ENCODE peak calls at places on chromosomes 12 and 14, in seven cellular contexts. One of them, this sample, is unnamed.

GRCh38 chr12:20370841-20371240 is 2.5 kb downstream of the PDE3A start:
- DNase-seq in heart left ventricle: no peak
- DNase-seq in cardiac fibroblast: no peak
- DNase-seq in GM12865: no peak
- DNase-seq in astrocyte of the spinal cord: no peak
- DNase-seq in ovary: no peak
- DNase-seq in HL-60: no peak
- DNase-seq in this sample: no peak

GRCh38 chr12:58639323-58639934 is 280.9 kb downstream of the LRIG3 start:
- DNase-seq in heart left ventricle: no peak
- DNase-seq in astrocyte of the spinal cord: no peak
- DNase-seq in GM12865: no peak
- DNase-seq in cardiac fibroblast: peak
- DNase-seq in HL-60: no peak
- DNase-seq in ovary: no peak
- DNase-seq in this sample: no peak

GRCh38 chr12:97960741-97961608 is 498.4 kb downstream of the RMST start:
- DNase-seq in HL-60: peak
- DNase-seq in heart left ventricle: no peak
- DNase-seq in cardiac fibroblast: peak
- DNase-seq in ovary: no peak
- DNase-seq in astrocyte of the spinal cord: peak
- DNase-seq in GM12865: peak
- DNase-seq in this sample: no peak

GRCh38 chr12:123840765-123841425 is 78.8 kb downstream of the DNAH10 start:
- DNase-seq in heart left ventricle: no peak
- DNase-seq in GM12865: no peak
- DNase-seq in cardiac fibroblast: no peak
- DNase-seq in astrocyte of the spinal cord: no peak
- DNase-seq in ovary: no peak
- DNase-seq in HL-60: no peak
- DNase-seq in this sample: no peak

GRCh38 chr12:109581856-109582255 is 8.3 kb downstream of the MVK start:
- DNase-seq in ovary: no peak
- DNase-seq in HL-60: no peak
- DNase-seq in GM12865: no peak
- DNase-seq in heart left ventricle: no peak
- DNase-seq in cardiac fibroblast: peak
- DNase-seq in astrocyte of the spinal cord: peak
- DNase-seq in this sample: no peak

GRCh38 chr12:11753151-11753501 is 103.7 kb downstream of the ETV6 start:
- DNase-seq in GM12865: peak
- DNase-seq in cardiac fibroblast: no peak
- DNase-seq in ovary: no peak
- DNase-seq in HL-60: no peak
- DNase-seq in heart left ventricle: no peak
- DNase-seq in astrocyte of the spinal cord: no peak
- DNase-seq in this sample: no peak

GRCh38 chr14:64510825-64511679 is 6.5 kb downstream of the ZBTB1 start:
- DNase-seq in GM12865: peak
- DNase-seq in astrocyte of the spinal cord: peak
- DNase-seq in HL-60: no peak
- DNase-seq in ovary: peak
- DNase-seq in cardiac fibroblast: peak
- DNase-seq in heart left ventricle: peak
- DNase-seq in this sample: no peak

GRCh38 chr12:67062193-67062592 is 207.0 kb upstream of the CAND1 start:
- DNase-seq in HL-60: no peak
- DNase-seq in heart left ventricle: no peak
- DNase-seq in GM12865: no peak
- DNase-seq in astrocyte of the spinal cord: no peak
- DNase-seq in cardiac fibroblast: no peak
- DNase-seq in ovary: no peak
- DNase-seq in this sample: no peak

GRCh38 chr12:117331691-117332090 is 29.7 kb downstream of the NOS1 start:
- DNase-seq in HL-60: no peak
- DNase-seq in heart left ventricle: no peak
- DNase-seq in cardiac fibroblast: no peak
- DNase-seq in astrocyte of the spinal cord: no peak
- DNase-seq in ovary: no peak
- DNase-seq in GM12865: no peak
- DNase-seq in this sample: no peak

GRCh38 chr14:30283822-30284446 is 275.0 kb upstream of the G2E3 start:
- DNase-seq in ovary: no peak
- DNase-seq in GM12865: peak
- DNase-seq in heart left ventricle: no peak
- DNase-seq in HL-60: no peak
- DNase-seq in astrocyte of the spinal cord: peak
- DNase-seq in cardiac fibroblast: peak
- DNase-seq in this sample: no peak

GRCh38 chr12:124667671-124668337 is 100.4 kb upstream of the NCOR2 start:
- DNase-seq in cardiac fibroblast: peak
- DNase-seq in HL-60: no peak
- DNase-seq in astrocyte of the spinal cord: no peak
- DNase-seq in ovary: no peak
- DNase-seq in heart left ventricle: no peak
- DNase-seq in GM12865: no peak
- DNase-seq in this sample: no peak

GRCh38 chr12:31867292-31867691 is 91.9 kb upstream of the RESF1 start:
- DNase-seq in cardiac fibroblast: no peak
- DNase-seq in heart left ventricle: no peak
- DNase-seq in astrocyte of the spinal cord: no peak
- DNase-seq in HL-60: no peak
- DNase-seq in ovary: no peak
- DNase-seq in GM12865: peak
- DNase-seq in this sample: no peak

GRCh38 chr12:12467222-12467621 is 95.4 kb downstream of the DUSP16 start:
- DNase-seq in cardiac fibroblast: no peak
- DNase-seq in GM12865: no peak
- DNase-seq in ovary: no peak
- DNase-seq in astrocyte of the spinal cord: no peak
- DNase-seq in HL-60: no peak
- DNase-seq in heart left ventricle: no peak
- DNase-seq in this sample: no peak

GRCh38 chr14:45905672-45906071 is 652.7 kb upstream of the MIS18BP1 start:
- DNase-seq in HL-60: no peak
- DNase-seq in astrocyte of the spinal cord: no peak
- DNase-seq in heart left ventricle: no peak
- DNase-seq in GM12865: no peak
- DNase-seq in ovary: no peak
- DNase-seq in cardiac fibroblast: no peak
- DNase-seq in this sample: no peak

GRCh38 chr14:87816421-87816820 is 176.6 kb downstream of the GALC start:
- DNase-seq in HL-60: no peak
- DNase-seq in ovary: no peak
- DNase-seq in astrocyte of the spinal cord: no peak
- DNase-seq in GM12865: no peak
- DNase-seq in cardiac fibroblast: no peak
- DNase-seq in heart left ventricle: no peak
- DNase-seq in this sample: no peak

GRCh38 chr12:48302161-48302896 is 48.4 kb downstream of the ZNF641 start:
- DNase-seq in GM12865: no peak
- DNase-seq in cardiac fibroblast: no peak
- DNase-seq in HL-60: no peak
- DNase-seq in heart left ventricle: no peak
- DNase-seq in astrocyte of the spinal cord: no peak
- DNase-seq in ovary: no peak
- DNase-seq in this sample: no peak

GRCh38 chr12:62976110-62976640 is 41.2 kb upstream of the PPM1H start:
- DNase-seq in ovary: no peak
- DNase-seq in HL-60: no peak
- DNase-seq in GM12865: no peak
- DNase-seq in heart left ventricle: no peak
- DNase-seq in astrocyte of the spinal cord: no peak
- DNase-seq in cardiac fibroblast: no peak
- DNase-seq in this sample: no peak

GRCh38 chr14:101813171-101813759 is 51.8 kb downstream of the PPP2R5C start:
- DNase-seq in HL-60: no peak
- DNase-seq in heart left ventricle: peak
- DNase-seq in astrocyte of the spinal cord: no peak
- DNase-seq in GM12865: no peak
- DNase-seq in ovary: no peak
- DNase-seq in cardiac fibroblast: no peak
- DNase-seq in this sample: no peak

GRCh38 chr12:117294206-117294605 is 67.2 kb downstream of the NOS1 start:
- DNase-seq in astrocyte of the spinal cord: no peak
- DNase-seq in HL-60: no peak
- DNase-seq in ovary: no peak
- DNase-seq in GM12865: no peak
- DNase-seq in cardiac fibroblast: no peak
- DNase-seq in heart left ventricle: no peak
- DNase-seq in this sample: no peak

GRCh38 chr12:16062611-16063010 is 151.5 kb downstream of the DERA start:
- DNase-seq in astrocyte of the spinal cord: peak
- DNase-seq in GM12865: no peak
- DNase-seq in ovary: no peak
- DNase-seq in heart left ventricle: no peak
- DNase-seq in HL-60: peak
- DNase-seq in cardiac fibroblast: peak
- DNase-seq in this sample: no peak

GRCh38 chr14:51908086-51908485 is 47.7 kb downstream of the GNG2 start:
- DNase-seq in ovary: no peak
- DNase-seq in heart left ventricle: no peak
- DNase-seq in GM12865: peak
- DNase-seq in HL-60: no peak
- DNase-seq in cardiac fibroblast: no peak
- DNase-seq in astrocyte of the spinal cord: no peak
- DNase-seq in this sample: no peak

DNA sequence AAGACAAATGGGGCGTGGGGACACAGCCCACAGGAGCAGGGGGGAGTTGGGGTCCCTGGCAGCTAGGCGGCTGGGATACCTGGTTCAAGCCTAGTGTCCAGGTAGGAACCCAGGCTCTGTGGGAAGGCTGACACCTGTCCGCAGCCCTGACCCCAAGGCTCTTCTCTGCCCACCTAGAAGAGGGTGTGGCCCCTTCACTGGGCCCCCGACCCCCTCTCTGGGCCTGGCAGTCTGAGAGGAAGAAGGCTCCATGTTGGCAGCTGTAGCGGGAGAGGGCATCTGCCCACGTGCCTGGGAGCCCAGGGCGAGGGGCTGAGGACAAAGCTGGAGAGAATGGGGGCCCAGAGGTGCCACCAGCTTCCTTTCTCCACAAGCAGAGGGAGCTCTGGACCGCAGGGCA is 10.5 kb downstream of the CHGA start:
- DNase-seq in ovary: no peak
- DNase-seq in astrocyte of the spinal cord: no peak
- DNase-seq in HL-60: no peak
- DNase-seq in cardiac fibroblast: no peak
- DNase-seq in heart left ventricle: no peak
- DNase-seq in GM12865: no peak
- DNase-seq in this sample: no peak
- TF ChIP-seq CTCF in ovary: no peak
- TF ChIP-seq CTCF in astrocyte of the spinal cord: no peak
- TF ChIP-seq CTCF in HL-60: no peak
- TF ChIP-seq CTCF in cardiac fibroblast: no peak
- TF ChIP-seq CTCF in heart left ventricle: no peak
- TF ChIP-seq CTCF in GM12865: no peak
- TF ChIP-seq CTCF in this sample: no peak

DNA sequence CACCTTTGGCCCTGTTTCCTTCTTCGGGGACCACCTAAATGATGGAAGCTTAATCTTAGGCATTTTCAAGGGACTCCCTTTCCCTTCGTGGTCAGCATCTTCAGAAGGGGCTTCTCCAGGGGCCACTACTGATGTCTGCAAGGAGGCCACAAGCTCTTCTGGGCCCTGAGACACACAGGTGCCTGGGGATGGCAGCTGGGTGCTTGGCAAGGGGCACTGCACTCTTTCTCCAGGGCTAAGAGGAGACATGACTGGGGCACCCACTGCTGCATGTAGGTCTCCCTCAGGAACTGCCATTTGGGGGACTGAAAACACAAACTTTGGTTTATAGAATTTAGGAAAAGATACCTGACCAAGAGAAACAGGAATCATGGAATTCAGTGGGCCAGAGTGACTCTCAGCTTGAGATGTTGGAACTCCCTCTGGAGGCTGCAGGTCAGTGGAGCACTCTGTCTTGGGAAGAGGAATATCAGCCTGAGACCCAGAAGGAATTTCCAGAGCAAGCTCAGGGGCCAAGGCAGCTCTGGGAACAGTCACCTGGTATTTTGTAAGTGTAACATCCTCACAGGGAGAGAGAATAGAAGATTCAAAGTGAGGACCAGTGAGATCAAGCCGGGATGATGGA is 16.0 kb downstream of the PLD4 start:
- DNase-seq in heart left ventricle: no peak
- DNase-seq in ovary: no peak
- DNase-seq in HL-60: no peak
- DNase-seq in cardiac fibroblast: peak
- DNase-seq in astrocyte of the spinal cord: no peak
- DNase-seq in GM12865: no peak
- DNase-seq in this sample: no peak
- TF ChIP-seq CTCF in heart left ventricle: no peak
- TF ChIP-seq CTCF in ovary: no peak
- TF ChIP-seq CTCF in HL-60: no peak
- TF ChIP-seq CTCF in cardiac fibroblast: no peak
- TF ChIP-seq CTCF in astrocyte of the spinal cord: peak
- TF ChIP-seq CTCF in GM12865: no peak
- TF ChIP-seq CTCF in this sample: no peak

DNA sequence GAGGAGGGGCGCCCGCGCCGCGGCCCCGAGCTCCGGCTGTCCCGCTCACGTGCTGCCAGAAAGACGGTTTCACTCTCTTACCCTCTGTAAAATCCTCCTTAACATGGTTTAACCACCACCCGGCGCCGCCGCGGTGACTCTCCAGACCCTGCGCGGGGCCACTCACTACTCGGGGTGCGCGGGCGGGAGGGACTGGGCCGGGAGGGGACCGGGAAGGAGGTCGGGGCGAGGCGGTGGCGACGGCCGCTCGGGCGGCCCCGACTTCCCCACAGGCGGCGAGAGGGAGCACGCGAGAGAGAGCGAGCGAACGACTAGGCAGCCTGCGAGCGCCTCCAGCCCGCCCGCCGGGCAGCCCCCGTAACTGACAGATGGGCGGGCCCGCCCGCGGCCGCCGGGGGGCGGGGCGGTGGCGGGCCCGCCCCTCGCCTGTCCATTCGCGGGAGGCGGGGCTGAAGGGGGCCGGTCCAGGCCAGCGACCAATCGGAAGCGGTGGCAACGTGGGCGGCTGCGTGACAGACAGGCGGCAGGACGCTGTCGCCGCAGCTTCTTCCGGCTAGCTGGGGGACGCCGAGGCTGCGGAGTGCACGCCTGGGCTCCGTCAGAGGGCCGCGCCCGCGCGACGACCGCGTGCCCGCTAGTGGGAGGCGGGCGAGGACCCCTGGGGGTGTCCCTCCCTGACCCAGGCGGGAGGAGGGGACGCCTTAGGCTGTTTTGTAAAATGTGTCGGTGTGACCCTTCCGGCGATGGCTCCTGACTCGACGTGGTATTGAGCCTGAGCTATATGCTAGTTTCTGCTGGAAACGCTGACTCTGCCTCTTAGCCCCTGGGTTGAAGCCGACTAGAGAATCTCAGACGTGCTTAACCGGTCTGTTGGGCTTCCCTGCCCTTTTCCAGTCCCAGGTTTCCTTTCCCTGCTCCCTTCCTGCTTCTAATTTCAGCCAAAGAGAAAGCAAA is at the start of gene EEA1:
- DNase-seq in astrocyte of the spinal cord: peak
- DNase-seq in ovary: peak
- DNase-seq in GM12865: peak
- DNase-seq in heart left ventricle: peak
- DNase-seq in HL-60: peak
- DNase-seq in cardiac fibroblast: peak
- DNase-seq in this sample: peak
- TF ChIP-seq CTCF in astrocyte of the spinal cord: peak
- TF ChIP-seq CTCF in ovary: peak
- TF ChIP-seq CTCF in GM12865: peak
- TF ChIP-seq CTCF in heart left ventricle: no peak
- TF ChIP-seq CTCF in HL-60: no peak
- TF ChIP-seq CTCF in cardiac fibroblast: no peak
- TF ChIP-seq CTCF in this sample: no peak

GRCh38 chr12:4648099-4648498 is 752 bp downstream of the AKAP3 start:
- DNase-seq in heart left ventricle: no peak
- DNase-seq in astrocyte of the spinal cord: no peak
- DNase-seq in GM12865: peak
- DNase-seq in cardiac fibroblast: peak
- DNase-seq in ovary: no peak
- DNase-seq in HL-60: no peak
- DNase-seq in this sample: no peak
- TF ChIP-seq CTCF in heart left ventricle: no peak
- TF ChIP-seq CTCF in astrocyte of the spinal cord: no peak
- TF ChIP-seq CTCF in GM12865: no peak
- TF ChIP-seq CTCF in cardiac fibroblast: no peak
- TF ChIP-seq CTCF in ovary: no peak
- TF ChIP-seq CTCF in HL-60: no peak
- TF ChIP-seq CTCF in this sample: no peak